ENCODE peak calls at places on chromosomes 3 and 15, in six cellular contexts. I is ovary, T is tibial nerve, O is tibial artery, Z is cardiac muscle cell, U is Peyer's patch. N is an unnamed sample. For H3K4me1, the result is how much of the 10 kb centered on the place peaks cover.

GRCh38 chr15:83598031-83598430 is 55.9 kb upstream of the ADAMTSL3 start:
- DNase-seq in I (no peak), T (no peak), U (no peak), Z (no peak), O (no peak), N (no peak)

GRCh38 chr3:129441782-129442181 is 1.8 kb downstream of the IFT122 start:
- DNase-seq in U (no peak), O (peak), Z (peak), I (peak), T (no peak), N (no peak)

GRCh38 chr15:69593981-69594966 is 141.7 kb downstream of the RPLP1 start:
- DNase-seq in O (peak), U (peak), Z (peak), T (peak), I (peak), N (peak)

GRCh38 chr3:53009826-53010539 is 35.9 kb downstream of the SFMBT1 start:
- DNase-seq in I (no peak), U (no peak), O (no peak), Z (peak), T (no peak), N (no peak)

GRCh38 chr3:12629560-12629959 is 34.4 kb downstream of the RAF1 start:
- DNase-seq in T (no peak), O (no peak), I (no peak), U (no peak), Z (no peak), N (no peak)

GRCh38 chr15:52288051-52288942 is 7.3 kb downstream of the MYO5C start:
- DNase-seq in O (no peak), Z (no peak), I (no peak), U (peak), T (no peak), N (no peak)

GRCh38 chr3:198088421-198088955 is 128.5 kb downstream of the LMLN start:
- DNase-seq in U (no peak), Z (no peak), I (no peak), T (no peak), O (no peak), N (no peak)

GRCh38 chr15:63832620-63833245 is 1.0 kb downstream of the HERC1 start:
- DNase-seq in O (no peak), U (no peak), T (no peak), I (no peak), Z (no peak), N (no peak)

GRCh38 chr3:11944052-11944673 is 60.0 kb upstream of the SYN2 start:
- DNase-seq in I (no peak), U (no peak), Z (peak), O (no peak), T (no peak), N (no peak)

GRCh38 chr3:178840586-178840985 is 231.0 kb downstream of the ZMAT3 start:
- DNase-seq in U (no peak), Z (no peak), O (no peak), T (no peak), I (no peak), N (no peak)

GRCh38 chr15:31279221-31280036 is 47.2 kb upstream of the KLF13 start:
- DNase-seq in U (no peak), Z (no peak), T (no peak), I (no peak), O (peak), N (no peak)

GRCh38 chr3:194272861-194273266 is 78.3 kb downstream of the CPN2 start:
- DNase-seq in I (peak), Z (no peak), T (no peak), O (peak), U (no peak), N (no peak)

GRCh38 chr15:78629716-78630065 is 8.9 kb upstream of the CHRNA3 start:
- DNase-seq in Z (no peak), O (peak), I (no peak), U (no peak), T (no peak), N (no peak)

GRCh38 chr3:46829699-46830208 is 33.5 kb downstream of the MYL3 start:
- DNase-seq in U (no peak), I (no peak), O (no peak), T (no peak), Z (no peak), N (no peak)

DNA sequence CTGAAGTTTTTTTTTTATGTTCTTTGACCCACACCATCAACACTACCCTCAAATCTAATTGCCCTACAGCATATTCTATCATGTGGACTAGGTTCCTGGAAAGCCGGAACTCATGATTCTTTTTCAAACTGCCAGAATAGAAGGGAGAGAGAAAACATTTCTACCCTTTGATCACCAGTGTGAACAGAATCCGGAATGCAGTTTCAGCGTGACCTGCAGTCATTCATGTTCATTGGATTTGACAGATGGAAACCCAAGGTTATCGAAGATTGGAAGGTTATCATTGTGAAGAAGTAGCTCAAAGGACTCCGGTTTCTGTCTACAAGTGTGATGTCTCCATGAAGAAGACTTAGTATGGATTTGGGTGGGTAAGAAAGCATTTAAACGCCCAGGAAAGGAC is 39.4 kb upstream of the RASA2 start:
- DNase-seq in O (no peak), Z (no peak), T (no peak), I (no peak), U (no peak), N (no peak)
- H3K4me1 ChIP-seq in O (under half), Z (under half), T (under half), I (under half), U (under half), N (under half)

GRCh38 chr3:185926445-185926844 is 11.4 kb downstream of the TRA2B start:
- DNase-seq in O (no peak), T (no peak), U (no peak), Z (no peak), I (no peak), N (no peak)

GRCh38 chr3:185930393-185931107 is 7.3 kb downstream of the TRA2B start:
- DNase-seq in T (no peak), U (no peak), I (no peak), O (no peak), Z (no peak), N (no peak)

GRCh38 chr3:185927501-185928200 is 10.2 kb downstream of the TRA2B start:
- DNase-seq in Z (no peak), I (no peak), U (no peak), O (no peak), T (no peak), N (no peak)

GRCh38 chr3:185929192-185930151 is 8.3 kb downstream of the TRA2B start:
- DNase-seq in U (no peak), T (no peak), I (no peak), O (no peak), Z (no peak), N (no peak)

DNA sequence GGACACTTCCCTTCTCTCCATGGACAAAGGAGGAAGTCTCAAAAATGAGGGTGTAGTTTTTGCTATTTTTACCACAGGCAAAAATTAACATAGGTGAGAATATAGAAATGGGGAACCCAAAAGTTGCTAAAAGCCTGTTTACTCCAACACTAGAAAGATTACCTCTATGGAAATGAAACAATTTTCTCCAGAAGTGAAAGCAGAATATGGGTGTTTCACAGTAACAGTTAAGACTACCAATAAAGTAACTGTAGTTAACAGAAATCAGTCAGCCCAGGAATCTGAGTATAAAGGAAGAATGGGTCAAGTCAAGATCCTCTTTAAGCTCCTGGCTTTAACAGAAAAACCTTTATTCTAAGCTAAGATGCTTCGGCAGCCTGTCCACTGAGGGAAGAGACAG is 9.3 kb downstream of the TRA2B start:
- DNase-seq in I (no peak), U (no peak), Z (no peak), O (no peak), T (no peak), N (no peak)
- H3K4me3 ChIP-seq in I (peak), U (no peak), Z (no peak), O (no peak), T (no peak), N (peak)

DNA sequence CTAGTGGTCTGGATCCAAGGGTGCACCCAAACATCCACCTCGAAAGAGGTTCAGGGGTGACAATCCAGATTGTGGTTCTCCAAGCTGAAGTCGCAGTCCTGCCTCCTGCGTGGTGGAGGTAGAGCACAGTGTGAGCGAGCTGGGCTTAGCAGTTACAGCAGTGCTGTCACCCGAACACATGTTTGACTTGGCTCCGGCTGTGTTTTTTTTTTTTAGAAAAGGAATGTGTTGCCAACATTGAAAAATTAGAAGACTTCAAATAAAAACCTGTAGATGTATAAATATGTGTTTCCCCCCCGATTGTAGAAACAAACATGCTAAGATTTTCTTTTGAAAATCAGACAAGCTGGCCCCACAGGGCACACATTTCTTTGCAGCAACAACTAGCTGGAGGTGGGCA is 530.8 kb downstream of the SHQ1 start:
- DNase-seq in Z (no peak), O (no peak), I (no peak), T (no peak), U (no peak), N (no peak)
- H3K27ac ChIP-seq in Z (no peak), O (no peak), I (no peak), T (no peak), U (no peak), N (no peak)

GRCh38 chr15:60376677-60377095 is 21.1 kb downstream of the ANXA2 start:
- DNase-seq in O (no peak), Z (no peak), I (no peak), T (no peak), U (no peak), N (no peak)

GRCh38 chr15:60374628-60375081 is 23.1 kb downstream of the ANXA2 start:
- DNase-seq in I (no peak), Z (peak), T (peak), O (peak), U (no peak), N (peak)

GRCh38 chr15:60374209-60374608 is 23.6 kb downstream of the ANXA2 start:
- DNase-seq in U (no peak), I (no peak), Z (no peak), O (no peak), T (no peak), N (no peak)

GRCh38 chr15:60373745-60374144 is 24.0 kb downstream of the ANXA2 start:
- DNase-seq in T (no peak), I (no peak), U (no peak), Z (no peak), O (no peak), N (no peak)

GRCh38 chr15:60375255-60375809 is 22.5 kb downstream of the ANXA2 start:
- DNase-seq in U (no peak), Z (no peak), I (no peak), O (no peak), T (no peak), N (no peak)
- H3K4me1 ChIP-seq in U (under half), Z (under half), I (under half), O (half or more), T (half or more), N (half or more)

N was measured in thoracic aorta.